ENCODE peak calls at places on chromosomes 4 and X, in six cellular contexts. O is astrocyte of the spinal cord; T is foreskin fibroblast; N is bronchial epithelial cell; H is cardiac muscle cell; V is CD4-positive, alpha-beta T cell. X is an unnamed sample.

GRCh38 chrX:108064001-108064400 is 19.1 kb downstream of the VSIG1 start:
- DNase-seq in O (no peak), T (no peak), N (no peak), H (no peak), V (no peak), X (no peak)

GRCh38 chr4:139367421-139368090 is 65.3 kb upstream of the NDUFC1 start:
- DNase-seq in O (peak), T (peak), N (no peak), H (no peak), V (no peak), X (no peak)

GRCh38 chr4:1803523-1804423 is 10.7 kb downstream of the FGFR3 start:
- DNase-seq in O (no peak), T (no peak), N (no peak), H (no peak), V (no peak), X (no peak)

GRCh38 chr4:39621582-39621981 is 17.1 kb downstream of the SMIM14 start:
- DNase-seq in O (peak), T (peak), N (peak), H (peak), V (no peak), X (no peak)

GRCh38 chrX:115892787-115893671 is 277.5 kb upstream of the AGTR2 start:
- DNase-seq in O (peak), T (peak), N (no peak), H (peak), V (no peak), X (no peak)

GRCh38 chr4:23324291-23324690 is 565.6 kb downstream of the PPARGC1A start:
- DNase-seq in O (peak), T (peak), N (peak), H (no peak), V (no peak), X (no peak)

GRCh38 chrX:73683236-73683859 is 120.4 kb downstream of the CHIC1 start:
- DNase-seq in O (peak), T (peak), N (peak), H (no peak), V (no peak), X (no peak)

GRCh38 chr4:85787133-85787532 is 312.2 kb downstream of the ARHGAP24 start:
- DNase-seq in O (peak), T (peak), N (peak), H (no peak), V (no peak), X (no peak)

GRCh38 chr4:110533940-110534339 is 58.0 kb downstream of the ENPEP start:
- DNase-seq in O (peak), T (peak), N (peak), H (no peak), V (no peak), X (no peak)

GRCh38 chr4:83657336-83657735 is 121.4 kb downstream of the GPAT3 start:
- DNase-seq in O (no peak), T (no peak), N (no peak), H (no peak), V (no peak), X (no peak)

GRCh38 chrX:43881410-43882293 is 598 bp downstream of the MAOB start:
- DNase-seq in O (no peak), T (no peak), N (no peak), H (no peak), V (no peak), X (no peak)

GRCh38 chr4:5822617-5823016 is 70.3 kb downstream of the CRMP1 start:
- DNase-seq in O (no peak), T (no peak), N (no peak), H (no peak), V (no peak), X (no peak)

GRCh38 chr4:55447826-55448225 is 52.1 kb downstream of the TMEM165 start:
- DNase-seq in O (peak), T (peak), N (no peak), H (no peak), V (no peak), X (no peak)

GRCh38 chr4:2071912-2072867 is 13.1 kb downstream of the NAT8L start:
- DNase-seq in O (no peak), T (no peak), N (no peak), H (no peak), V (no peak), X (no peak)

GRCh38 chr4:92333056-92333455 is 29.3 kb downstream of the GRID2 start:
- DNase-seq in O (no peak), T (peak), N (no peak), H (no peak), V (no peak), X (no peak)

GRCh38 chrX:9871871-9872270 is 85.6 kb downstream of the SHROOM2 start:
- DNase-seq in O (no peak), T (peak), N (no peak), H (no peak), V (no peak), X (no peak)

GRCh38 chrX:145393702-145394235 is 146.5 kb downstream of the SPANXN1 start:
- DNase-seq in O (no peak), T (no peak), N (no peak), H (no peak), V (no peak), X (no peak)

GRCh38 chr4:167144605-167145004 is 89.7 kb downstream of the SPOCK3 start:
- DNase-seq in O (no peak), T (no peak), N (no peak), H (no peak), V (no peak), X (no peak)

DNA sequence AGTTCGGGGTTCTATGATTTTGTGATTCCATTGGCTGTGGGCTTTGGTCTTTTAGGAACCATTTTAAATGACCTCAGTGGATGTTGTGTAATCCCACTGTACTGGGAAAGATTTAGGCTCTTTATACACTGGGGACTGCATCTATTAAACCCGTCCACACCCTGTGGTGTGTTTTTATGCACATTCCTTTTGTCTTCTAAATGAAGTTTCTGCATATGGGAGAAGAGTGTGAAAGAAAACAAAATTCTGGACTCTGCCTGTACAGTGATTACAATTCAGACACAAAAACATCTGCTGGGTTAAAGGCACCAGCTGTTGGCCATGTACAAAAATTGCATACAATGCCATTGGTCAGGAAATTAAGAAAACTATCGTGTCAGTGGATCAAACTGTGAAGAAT is 570.8 kb downstream of the SPRY1 start:
- DNase-seq in O (no peak), T (peak), N (no peak), H (no peak), V (no peak), X (no peak)
- TF ChIP-seq CTCF in O (no peak), T (no peak), N (no peak), H (no peak), V (no peak), X (no peak)

DNA sequence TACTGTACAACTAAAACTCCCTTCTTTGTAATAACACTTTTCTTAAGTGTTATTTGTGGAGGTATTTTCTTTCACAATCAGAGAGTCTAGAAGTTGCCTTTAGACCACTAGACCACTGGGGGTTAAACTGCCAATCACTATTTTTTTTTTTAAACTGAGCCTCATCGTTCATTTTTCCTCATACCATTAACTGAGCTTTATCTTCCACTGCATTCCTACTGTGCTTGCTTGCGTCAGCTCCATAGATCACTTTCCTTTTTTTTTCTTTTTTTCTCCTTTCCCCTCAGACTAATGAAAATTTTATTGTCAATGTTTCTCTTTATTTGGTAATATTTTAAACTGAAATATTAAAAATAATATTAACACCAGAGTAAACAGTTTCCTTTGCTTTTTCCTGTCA is 310.6 kb downstream of the PDHA2 start:
- DNase-seq in O (no peak), T (no peak), N (no peak), H (no peak), V (no peak), X (no peak)
- TF ChIP-seq CTCF in O (no peak), T (no peak), N (no peak), H (no peak), V (no peak), X (no peak)

GRCh38 chr4:151048913-151049312 is 33.8 kb upstream of the LRBA start:
- DNase-seq in O (no peak), T (no peak), N (no peak), H (no peak), V (no peak), X (no peak)

GRCh38 chr4:151045907-151046306 is 30.8 kb upstream of the LRBA start:
- DNase-seq in O (no peak), T (no peak), N (no peak), H (peak), V (no peak), X (no peak)

GRCh38 chr4:151043803-151044535 is 28.9 kb upstream of the LRBA start:
- DNase-seq in O (no peak), T (no peak), N (peak), H (no peak), V (no peak), X (no peak)

GRCh38 chr4:151049430-151049884 is 34.4 kb upstream of the LRBA start:
- DNase-seq in O (no peak), T (no peak), N (no peak), H (no peak), V (no peak), X (no peak)

GRCh38 chr4:151046609-151047008 is 31.5 kb upstream of the LRBA start:
- DNase-seq in O (no peak), T (no peak), N (no peak), H (no peak), V (no peak), X (peak)
- TF ChIP-seq CTCF in O (no peak), T (no peak), N (no peak), H (no peak), V (no peak), X (no peak)

DNA sequence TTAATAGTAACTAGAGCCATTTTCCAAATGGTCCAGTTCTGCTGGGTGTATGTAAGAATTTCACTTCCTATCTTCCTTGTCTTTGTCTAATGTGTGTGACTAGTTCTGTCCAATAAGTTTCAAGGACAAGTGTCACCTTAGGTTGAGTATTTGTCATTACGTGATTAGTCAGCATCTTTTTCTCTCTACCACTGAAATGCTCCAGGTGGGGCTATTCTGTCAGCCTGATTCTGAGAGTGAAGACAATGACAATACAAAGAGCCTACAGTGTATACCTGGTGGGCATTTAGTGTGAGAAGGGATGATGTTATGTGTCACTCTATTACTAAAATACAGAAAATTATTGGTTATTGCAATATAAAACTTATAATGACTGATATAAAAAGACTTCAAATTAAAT is 876.3 kb downstream of the C4orf33 start:
- DNase-seq in O (no peak), T (no peak), N (no peak), H (no peak), V (no peak), X (no peak)
- TF ChIP-seq CTCF in O (no peak), T (no peak), N (no peak), H (no peak), V (no peak), X (no peak)

X was measured in D721Med.